ENCODE peak calls at places on chromosomes 7 and 10, in four cellular contexts. M, U, I and P are unnamed samples.

GRCh38 chr7:132650498-132650897 is 74.2 kb upstream of the PLXNA4 start:
- DNase-seq in M (peak), U (no peak), I (peak), P (peak)

GRCh38 chr10:14003517-14003916 is 327.2 kb downstream of the FRMD4A start:
- DNase-seq in M (no peak), U (no peak), I (no peak), P (no peak)

GRCh38 chr7:69564454-69565417 is 33.5 kb upstream of the AUTS2 start:
- DNase-seq in M (no peak), U (no peak), I (no peak), P (peak)

GRCh38 chr10:34814228-34815173 is 595 bp downstream of the PARD3 start:
- DNase-seq in M (no peak), U (no peak), I (peak), P (peak)

GRCh38 chr10:50508315-50509051 is 115.3 kb downstream of the SGMS1 start:
- DNase-seq in M (no peak), U (no peak), I (no peak), P (peak)

GRCh38 chr10:55174419-55174818 is 373.4 kb upstream of the PCDH15 start:
- DNase-seq in M (no peak), U (no peak), I (no peak), P (no peak)

GRCh38 chr7:22137466-22137865 is 191.8 kb upstream of the CDCA7L start:
- DNase-seq in M (no peak), U (no peak), I (no peak), P (no peak)

GRCh38 chr10:79244841-79245504 is 102.3 kb upstream of the PPIF start:
- DNase-seq in M (no peak), U (no peak), I (peak), P (peak)

GRCh38 chr10:101903827-101904520 is 60.4 kb upstream of the KCNIP2 start:
- DNase-seq in M (peak), U (no peak), I (no peak), P (no peak)

GRCh38 chr10:58996866-58997265 is 179.6 kb upstream of the PHYHIPL start:
- DNase-seq in M (no peak), U (no peak), I (no peak), P (no peak)

GRCh38 chr10:650691-651615 is 38.5 kb downstream of the DIP2C start:
- DNase-seq in M (no peak), U (no peak), I (no peak), P (peak)

GRCh38 chr10:114151486-114151885 is 22.5 kb downstream of the CCDC186 start:
- DNase-seq in M (peak), U (no peak), I (peak), P (peak)

GRCh38 chr7:128103498-128104108 is 72.4 kb upstream of the LRRC4 start:
- DNase-seq in M (no peak), U (no peak), I (peak), P (peak)

GRCh38 chr10:131743190-131744151 is 157.3 kb upstream of the PPP2R2D start:
- DNase-seq in M (no peak), U (no peak), I (no peak), P (no peak)

GRCh38 chr10:109931153-109931552 is 7.8 kb upstream of the XPNPEP1 start:
- DNase-seq in M (no peak), U (no peak), I (no peak), P (no peak)

GRCh38 chr7:157255201-157255606 is 81.6 kb upstream of the DNAJB6 start:
- DNase-seq in M (no peak), U (no peak), I (no peak), P (no peak)

GRCh38 chr7:127678947-127679346 is 27.0 kb downstream of the SND1 start:
- DNase-seq in M (no peak), U (no peak), I (peak), P (peak)

GRCh38 chr7:151598045-151598444 is 78.3 kb upstream of the RHEB start:
- DNase-seq in M (peak), U (no peak), I (peak), P (peak)

GRCh38 chr7:84040365-84040764 is 154.2 kb downstream of the SEMA3A start:
- DNase-seq in M (no peak), U (no peak), I (no peak), P (no peak)

GRCh38 chr7:51227861-51228260 is 88.7 kb downstream of the COBL start:
- DNase-seq in M (no peak), U (no peak), I (no peak), P (no peak)

GRCh38 chr7:150924256-150924851 is 53.8 kb downstream of the KCNH2 start:
- DNase-seq in M (no peak), U (no peak), I (no peak), P (no peak)

GRCh38 chr10:14660872-14661271 is 113.8 kb downstream of the FAM107B start:
- DNase-seq in M (no peak), U (no peak), I (no peak), P (no peak)

GRCh38 chr10:114437456-114438292 is 33.4 kb upstream of the AFAP1L2 start:
- DNase-seq in M (peak), U (no peak), I (peak), P (peak)

GRCh38 chr7:115844857-115845256 is 185.7 kb downstream of the TFEC start:
- DNase-seq in M (peak), U (no peak), I (no peak), P (peak)

GRCh38 chr10:125134483-125134848 is 25.9 kb downstream of the CTBP2 start:
- DNase-seq in M (no peak), U (no peak), I (no peak), P (no peak)

GRCh38 chr10:10745281-10745680 is 272.4 kb upstream of the CELF2 start:
- DNase-seq in M (no peak), U (no peak), I (no peak), P (no peak)